ENCODE peak calls at places on chromosomes 6 and 20, in eight cellular contexts. D, I, P, O, Y, W, L and J are unnamed samples.

GRCh38 chr6:50087231-50087954 is 37.7 kb upstream of the DEFB112 start:
- DNase-seq in D (no peak), I (peak), P (no peak), O (no peak), Y (peak), W (no peak), L (no peak), J (no peak)

GRCh38 chr6:89269981-89270380 is 45.1 kb downstream of the GABRR2 start:
- DNase-seq in D (no peak), I (no peak), P (no peak), O (peak), Y (no peak), W (no peak), L (no peak), J (no peak)

GRCh38 chr6:97059473-97059872 is 134.9 kb downstream of the KLHL32 start:
- DNase-seq in D (no peak), I (peak), P (peak), O (no peak), Y (peak), W (peak), L (no peak), J (no peak)

GRCh38 chr6:34912715-34913464 is 23.8 kb downstream of the ANKS1A start:
- DNase-seq in D (no peak), I (peak), P (no peak), O (no peak), Y (peak), W (no peak), L (no peak), J (no peak)

GRCh38 chr6:111583986-111584385 is 21.7 kb downstream of the TRAF3IP2 start:
- DNase-seq in D (no peak), I (no peak), P (no peak), O (no peak), Y (no peak), W (no peak), L (no peak), J (no peak)

GRCh38 chr6:35152067-35152707 is 11.0 kb upstream of the TCP11 start:
- DNase-seq in D (no peak), I (no peak), P (no peak), O (no peak), Y (no peak), W (no peak), L (no peak), J (no peak)

GRCh38 chr20:13868331-13868730 is 83.5 kb downstream of the NDUFAF5 start:
- DNase-seq in D (no peak), I (peak), P (peak), O (no peak), Y (peak), W (no peak), L (no peak), J (peak)

GRCh38 chr6:31541059-31541657 is 645 bp downstream of the DDX39B start:
- DNase-seq in D (no peak), I (peak), P (peak), O (no peak), Y (no peak), W (peak), L (peak), J (no peak)

GRCh38 chr6:138105446-138105845 is 1.8 kb downstream of the PERP start:
- DNase-seq in D (no peak), I (no peak), P (no peak), O (no peak), Y (no peak), W (no peak), L (no peak), J (no peak)

GRCh38 chr20:38651154-38651553 is 49.5 kb downstream of the ARHGAP40 start:
- DNase-seq in D (no peak), I (no peak), P (no peak), O (no peak), Y (no peak), W (no peak), L (no peak), J (no peak)

DNA sequence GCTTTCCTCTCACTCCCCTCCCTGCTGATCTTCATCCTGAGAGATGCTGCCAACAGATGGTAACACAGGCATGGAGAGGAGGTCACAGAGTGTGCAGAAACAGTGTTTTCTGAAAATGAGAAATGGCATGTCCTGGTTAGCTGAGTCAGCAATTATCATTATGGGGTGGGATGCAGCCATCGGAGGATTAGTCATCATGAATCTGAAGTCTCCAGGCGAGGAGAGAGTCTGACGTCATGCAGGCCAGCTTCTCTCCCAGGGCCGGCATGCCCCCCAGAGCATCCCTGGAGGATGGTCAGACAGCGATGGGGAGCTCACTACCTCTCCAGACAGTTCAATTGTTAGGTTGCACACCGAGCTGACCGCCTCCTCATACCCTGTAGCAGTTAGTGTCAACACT is 4.7 kb upstream of the GTSF1L start:
- DNase-seq in D (no peak), I (peak), P (peak), O (no peak), Y (peak), W (no peak), L (no peak), J (no peak)
- H3K27ac ChIP-seq in D (no peak), I (no peak), P (no peak), O (no peak), Y (no peak), W (no peak), L (no peak), J (no peak)

GRCh38 chr20:25219365-25219764 is 23.9 kb downstream of the ENTPD6 start:
- DNase-seq in D (peak), I (no peak), P (no peak), O (no peak), Y (no peak), W (no peak), L (no peak), J (no peak)
- H3K27ac ChIP-seq in D (no peak), I (no peak), P (no peak), O (no peak), Y (no peak), W (no peak), L (no peak), J (no peak)

GRCh38 chr6:17897681-17898080 is 89.8 kb downstream of the KIF13A start:
- DNase-seq in D (no peak), I (no peak), P (no peak), O (no peak), Y (no peak), W (no peak), L (no peak), J (no peak)
- H3K27ac ChIP-seq in D (no peak), I (no peak), P (no peak), O (no peak), Y (no peak), W (no peak), L (no peak), J (no peak)

GRCh38 chr20:43943725-43944124 is 29.1 kb downstream of the TOX2 start:
- DNase-seq in D (no peak), I (no peak), P (no peak), O (no peak), Y (no peak), W (no peak), L (no peak), J (no peak)

GRCh38 chr20:43946206-43946491 is 31.5 kb downstream of the TOX2 start:
- DNase-seq in D (no peak), I (no peak), P (no peak), O (no peak), Y (no peak), W (no peak), L (no peak), J (no peak)

GRCh38 chr20:43945391-43946205 is 30.9 kb downstream of the TOX2 start:
- DNase-seq in D (peak), I (no peak), P (no peak), O (no peak), Y (no peak), W (no peak), L (no peak), J (no peak)

GRCh38 chr20:43942661-43943285 is 28.1 kb downstream of the TOX2 start:
- DNase-seq in D (no peak), I (peak), P (peak), O (no peak), Y (peak), W (no peak), L (no peak), J (no peak)

GRCh38 chr20:43944653-43945235 is 30.1 kb downstream of the TOX2 start:
- DNase-seq in D (no peak), I (no peak), P (no peak), O (no peak), Y (no peak), W (no peak), L (no peak), J (no peak)
- H3K27ac ChIP-seq in D (no peak), I (no peak), P (peak), O (no peak), Y (no peak), W (no peak), L (no peak), J (no peak)

GRCh38 chr20:32382102-32382950 is 24.2 kb downstream of the ASXL1 start:
- DNase-seq in D (no peak), I (no peak), P (no peak), O (no peak), Y (no peak), W (no peak), L (no peak), J (no peak)
- H3K27ac ChIP-seq in D (no peak), I (no peak), P (no peak), O (no peak), Y (no peak), W (no peak), L (no peak), J (no peak)

DNA sequence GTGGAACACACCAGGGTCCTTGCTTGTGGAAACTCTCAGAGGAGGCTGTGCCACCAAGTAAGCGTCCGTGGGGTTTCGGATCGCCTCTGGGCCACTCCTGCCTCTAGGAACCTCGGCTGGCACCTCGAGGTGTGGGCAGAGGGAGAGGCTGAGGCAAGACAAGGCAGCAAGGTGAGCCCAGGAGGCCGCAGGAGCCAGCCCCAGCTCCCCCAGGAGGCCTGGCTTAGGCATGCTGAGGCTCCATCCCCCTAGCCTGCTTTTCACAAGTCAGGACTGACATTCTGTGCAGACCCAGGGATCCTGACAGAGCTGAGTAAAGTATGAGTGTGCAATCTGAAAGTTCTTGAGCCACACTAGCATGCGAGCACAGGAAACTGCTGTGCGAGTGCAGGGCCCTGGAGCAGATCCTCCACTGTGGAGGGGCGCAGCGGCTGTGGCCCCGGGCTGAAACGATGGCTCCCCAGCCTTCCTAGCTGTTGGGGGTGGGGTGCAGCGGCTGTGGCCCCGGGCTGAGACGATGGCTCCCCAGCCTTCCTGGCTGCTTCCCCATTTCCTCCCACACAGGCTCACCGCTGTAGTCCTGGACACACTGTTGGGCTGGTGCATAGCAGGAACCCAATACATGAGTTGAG is 75.2 kb upstream of the CD93 start:
- DNase-seq in D (peak), I (peak), P (no peak), O (peak), Y (peak), W (no peak), L (no peak), J (peak)
- H3K27ac ChIP-seq in D (peak), I (no peak), P (no peak), O (peak), Y (peak), W (no peak), L (no peak), J (peak)